ENCODE peak calls at places on chromosomes 12 and 14, in six cellular contexts. One of them, this sample, is unnamed.

GRCh38 chr14:63088865-63089264 is 43.6 kb upstream of the KCNH5 start:
- DNase-seq in NCI-H1417: no peak
- DNase-seq in neural crest cell: no peak
- DNase-seq in activated naive CD4-positive, alpha-beta T cell treated with anti-CD3 and anti-CD28 coated beads, Interleukin-2, amount 10 ng/mL, durations not matched to agents 7 days and 5 days: no peak
- DNase-seq in T-helper 2 cell: no peak
- DNase-seq in NCI-H82: no peak
- DNase-seq in this sample: no peak

GRCh38 chr12:68263366-68263765 is 10.0 kb upstream of the IL22 start:
- DNase-seq in NCI-H1417: no peak
- DNase-seq in neural crest cell: no peak
- DNase-seq in activated naive CD4-positive, alpha-beta T cell treated with anti-CD3 and anti-CD28 coated beads, Interleukin-2, amount 10 ng/mL, durations not matched to agents 7 days and 5 days: no peak
- DNase-seq in T-helper 2 cell: no peak
- DNase-seq in NCI-H82: no peak
- DNase-seq in this sample: no peak

GRCh38 chr14:61877768-61878167 is 115.5 kb downstream of the SNAPC1 start:
- DNase-seq in NCI-H1417: no peak
- DNase-seq in neural crest cell: no peak
- DNase-seq in activated naive CD4-positive, alpha-beta T cell treated with anti-CD3 and anti-CD28 coated beads, Interleukin-2, amount 10 ng/mL, durations not matched to agents 7 days and 5 days: no peak
- DNase-seq in T-helper 2 cell: no peak
- DNase-seq in NCI-H82: no peak
- DNase-seq in this sample: no peak

GRCh38 chr12:98503593-98504367 is 11.6 kb upstream of the TMPO start:
- DNase-seq in NCI-H1417: peak
- DNase-seq in neural crest cell: peak
- DNase-seq in activated naive CD4-positive, alpha-beta T cell treated with anti-CD3 and anti-CD28 coated beads, Interleukin-2, amount 10 ng/mL, durations not matched to agents 7 days and 5 days: peak
- DNase-seq in T-helper 2 cell: peak
- DNase-seq in NCI-H82: peak
- DNase-seq in this sample: peak

GRCh38 chr12:67650127-67650495 is 1.6 kb downstream of the DYRK2 start:
- DNase-seq in NCI-H1417: no peak
- DNase-seq in neural crest cell: no peak
- DNase-seq in activated naive CD4-positive, alpha-beta T cell treated with anti-CD3 and anti-CD28 coated beads, Interleukin-2, amount 10 ng/mL, durations not matched to agents 7 days and 5 days: peak
- DNase-seq in T-helper 2 cell: peak
- DNase-seq in NCI-H82: peak
- DNase-seq in this sample: no peak

GRCh38 chr12:123056053-123056452 is 75.6 kb downstream of the ARL6IP4 start:
- DNase-seq in NCI-H1417: no peak
- DNase-seq in neural crest cell: no peak
- DNase-seq in activated naive CD4-positive, alpha-beta T cell treated with anti-CD3 and anti-CD28 coated beads, Interleukin-2, amount 10 ng/mL, durations not matched to agents 7 days and 5 days: no peak
- DNase-seq in T-helper 2 cell: no peak
- DNase-seq in NCI-H82: no peak
- DNase-seq in this sample: no peak

GRCh38 chr14:70121521-70121920 is 67.2 kb downstream of the SLC8A3 start:
- DNase-seq in NCI-H1417: no peak
- DNase-seq in neural crest cell: peak
- DNase-seq in activated naive CD4-positive, alpha-beta T cell treated with anti-CD3 and anti-CD28 coated beads, Interleukin-2, amount 10 ng/mL, durations not matched to agents 7 days and 5 days: no peak
- DNase-seq in T-helper 2 cell: no peak
- DNase-seq in NCI-H82: no peak
- DNase-seq in this sample: no peak

GRCh38 chr12:12533238-12533829 is 29.3 kb downstream of the DUSP16 start:
- DNase-seq in NCI-H1417: peak
- DNase-seq in neural crest cell: no peak
- DNase-seq in activated naive CD4-positive, alpha-beta T cell treated with anti-CD3 and anti-CD28 coated beads, Interleukin-2, amount 10 ng/mL, durations not matched to agents 7 days and 5 days: no peak
- DNase-seq in T-helper 2 cell: no peak
- DNase-seq in NCI-H82: no peak
- DNase-seq in this sample: no peak

GRCh38 chr14:31582286-31582691 is 21.1 kb downstream of the NUBPL start:
- DNase-seq in NCI-H1417: no peak
- DNase-seq in neural crest cell: no peak
- DNase-seq in activated naive CD4-positive, alpha-beta T cell treated with anti-CD3 and anti-CD28 coated beads, Interleukin-2, amount 10 ng/mL, durations not matched to agents 7 days and 5 days: no peak
- DNase-seq in T-helper 2 cell: no peak
- DNase-seq in NCI-H82: no peak
- DNase-seq in this sample: no peak

GRCh38 chr12:80632835-80633234 is 74.6 kb upstream of the MYF6 start:
- DNase-seq in NCI-H1417: peak
- DNase-seq in neural crest cell: no peak
- DNase-seq in activated naive CD4-positive, alpha-beta T cell treated with anti-CD3 and anti-CD28 coated beads, Interleukin-2, amount 10 ng/mL, durations not matched to agents 7 days and 5 days: no peak
- DNase-seq in T-helper 2 cell: no peak
- DNase-seq in NCI-H82: peak
- DNase-seq in this sample: no peak

GRCh38 chr14:28157887-28158791 is 608.4 kb upstream of the FOXG1 start:
- DNase-seq in NCI-H1417: no peak
- DNase-seq in neural crest cell: no peak
- DNase-seq in activated naive CD4-positive, alpha-beta T cell treated with anti-CD3 and anti-CD28 coated beads, Interleukin-2, amount 10 ng/mL, durations not matched to agents 7 days and 5 days: no peak
- DNase-seq in T-helper 2 cell: no peak
- DNase-seq in NCI-H82: no peak
- DNase-seq in this sample: no peak

GRCh38 chr12:52515927-52516831 is 4.0 kb downstream of the KRT5 start:
- DNase-seq in NCI-H1417: no peak
- DNase-seq in neural crest cell: no peak
- DNase-seq in activated naive CD4-positive, alpha-beta T cell treated with anti-CD3 and anti-CD28 coated beads, Interleukin-2, amount 10 ng/mL, durations not matched to agents 7 days and 5 days: no peak
- DNase-seq in T-helper 2 cell: no peak
- DNase-seq in NCI-H82: no peak
- DNase-seq in this sample: no peak

GRCh38 chr12:106288510-106289195 is 13.9 kb upstream of the TCP11L2 start:
- DNase-seq in NCI-H1417: no peak
- DNase-seq in neural crest cell: no peak
- DNase-seq in activated naive CD4-positive, alpha-beta T cell treated with anti-CD3 and anti-CD28 coated beads, Interleukin-2, amount 10 ng/mL, durations not matched to agents 7 days and 5 days: no peak
- DNase-seq in T-helper 2 cell: no peak
- DNase-seq in NCI-H82: no peak
- DNase-seq in this sample: no peak

GRCh38 chr12:110183386-110183785 is 59.2 kb downstream of the IFT81 start:
- DNase-seq in NCI-H1417: no peak
- DNase-seq in neural crest cell: no peak
- DNase-seq in activated naive CD4-positive, alpha-beta T cell treated with anti-CD3 and anti-CD28 coated beads, Interleukin-2, amount 10 ng/mL, durations not matched to agents 7 days and 5 days: no peak
- DNase-seq in T-helper 2 cell: no peak
- DNase-seq in NCI-H82: no peak
- DNase-seq in this sample: no peak

This sample was measured in AML-193.